ENCODE peak calls at places on chromosome 22, in nine cellular contexts. One of them, this sample, is unnamed.

GRCh38 chr22:36435516-36436415 is 45.7 kb downstream of the TXN2 start:
- DNase-seq in T-helper 2 cell: peak; percentile 88
- DNase-seq in NCI-H1930: no peak
- DNase-seq in dorsolateral prefrontal cortex: no peak
- DNase-seq in NCI-H524: no peak
- DNase-seq in GM12891: no peak
- DNase-seq in ascending aorta: no peak
- DNase-seq in mesendoderm: peak; percentile 88
- DNase-seq in effector memory CD8-positive, alpha-beta T cell: peak; percentile 74
- DNase-seq in this sample: peak; percentile 64

GRCh38 chr22:33666249-33666648 is 254.0 kb downstream of the LARGE1 start:
- DNase-seq in ascending aorta: no peak
- DNase-seq in mesendoderm: no peak
- DNase-seq in NCI-H1930: no peak
- DNase-seq in GM12891: no peak
- DNase-seq in NCI-H524: no peak
- DNase-seq in dorsolateral prefrontal cortex: no peak
- DNase-seq in T-helper 2 cell: no peak
- DNase-seq in effector memory CD8-positive, alpha-beta T cell: no peak
- DNase-seq in this sample: no peak

GRCh38 chr22:35568751-35569725 is 28.4 kb downstream of the RASD2 start:
- DNase-seq in GM12891: no peak
- DNase-seq in NCI-H1930: no peak
- DNase-seq in T-helper 2 cell: no peak
- DNase-seq in NCI-H524: peak; percentile 68
- DNase-seq in ascending aorta: no peak
- DNase-seq in mesendoderm: no peak
- DNase-seq in dorsolateral prefrontal cortex: no peak
- DNase-seq in effector memory CD8-positive, alpha-beta T cell: no peak
- DNase-seq in this sample: no peak

GRCh38 chr22:27609411-27610029 is 192.0 kb downstream of the MN1 start:
- DNase-seq in ascending aorta: no peak
- DNase-seq in T-helper 2 cell: no peak
- DNase-seq in effector memory CD8-positive, alpha-beta T cell: no peak
- DNase-seq in NCI-H1930: no peak
- DNase-seq in mesendoderm: no peak
- DNase-seq in GM12891: no peak
- DNase-seq in NCI-H524: no peak
- DNase-seq in dorsolateral prefrontal cortex: no peak
- DNase-seq in this sample: no peak

GRCh38 chr22:40463017-40463631 is 92.7 kb downstream of the SGSM3 start:
- DNase-seq in mesendoderm: no peak
- DNase-seq in GM12891: no peak
- DNase-seq in ascending aorta: no peak
- DNase-seq in dorsolateral prefrontal cortex: no peak
- DNase-seq in NCI-H1930: no peak
- DNase-seq in NCI-H524: no peak
- DNase-seq in effector memory CD8-positive, alpha-beta T cell: peak; percentile 14
- DNase-seq in T-helper 2 cell: peak; percentile 19
- DNase-seq in this sample: peak; percentile 2

GRCh38 chr22:47621253-47621652 is 858.8 kb downstream of the TBC1D22A start:
- DNase-seq in NCI-H524: peak; percentile 58
- DNase-seq in NCI-H1930: no peak
- DNase-seq in ascending aorta: no peak
- DNase-seq in T-helper 2 cell: no peak
- DNase-seq in GM12891: no peak
- DNase-seq in effector memory CD8-positive, alpha-beta T cell: no peak
- DNase-seq in dorsolateral prefrontal cortex: no peak
- DNase-seq in mesendoderm: no peak
- DNase-seq in this sample: no peak

GRCh38 chr22:22942511-22943329 is 55.1 kb downstream of the IGLL5 start:
- DNase-seq in effector memory CD8-positive, alpha-beta T cell: peak; percentile 74
- DNase-seq in GM12891: no peak
- DNase-seq in ascending aorta: no peak
- DNase-seq in NCI-H524: peak; percentile 31
- DNase-seq in mesendoderm: peak; percentile 93
- DNase-seq in T-helper 2 cell: peak; percentile 36
- DNase-seq in dorsolateral prefrontal cortex: peak; percentile 45
- DNase-seq in NCI-H1930: no peak
- DNase-seq in this sample: peak; percentile 76

GRCh38 chr22:49789289-49790141 is 38.2 kb downstream of the BRD1 start:
- DNase-seq in ascending aorta: no peak
- DNase-seq in effector memory CD8-positive, alpha-beta T cell: peak; percentile 32
- DNase-seq in NCI-H1930: no peak
- DNase-seq in mesendoderm: peak; percentile 12
- DNase-seq in dorsolateral prefrontal cortex: no peak
- DNase-seq in GM12891: no peak
- DNase-seq in T-helper 2 cell: peak; percentile 29
- DNase-seq in NCI-H524: no peak
- DNase-seq in this sample: no peak

GRCh38 chr22:49734882-49735281 is 92.8 kb downstream of the BRD1 start:
- DNase-seq in GM12891: no peak
- DNase-seq in ascending aorta: no peak
- DNase-seq in NCI-H1930: no peak
- DNase-seq in effector memory CD8-positive, alpha-beta T cell: no peak
- DNase-seq in NCI-H524: no peak
- DNase-seq in T-helper 2 cell: no peak
- DNase-seq in dorsolateral prefrontal cortex: no peak
- DNase-seq in mesendoderm: no peak
- DNase-seq in this sample: no peak

GRCh38 chr22:35950262-35950661 is 78.4 kb downstream of the RBFOX2 start:
- DNase-seq in ascending aorta: no peak
- DNase-seq in NCI-H524: no peak
- DNase-seq in T-helper 2 cell: no peak
- DNase-seq in GM12891: no peak
- DNase-seq in effector memory CD8-positive, alpha-beta T cell: no peak
- DNase-seq in NCI-H1930: no peak
- DNase-seq in mesendoderm: peak; percentile 60
- DNase-seq in dorsolateral prefrontal cortex: no peak
- DNase-seq in this sample: no peak

GRCh38 chr22:45640291-45640940 is 31.2 kb upstream of the ATXN10 start:
- DNase-seq in T-helper 2 cell: peak; percentile 15
- DNase-seq in dorsolateral prefrontal cortex: no peak
- DNase-seq in NCI-H1930: no peak
- DNase-seq in mesendoderm: no peak
- DNase-seq in GM12891: no peak
- DNase-seq in NCI-H524: no peak
- DNase-seq in ascending aorta: no peak
- DNase-seq in effector memory CD8-positive, alpha-beta T cell: no peak
- DNase-seq in this sample: no peak

GRCh38 chr22:28883917-28884753 is 763 bp downstream of the ZNRF3 start:
- DNase-seq in ascending aorta: no peak
- DNase-seq in effector memory CD8-positive, alpha-beta T cell: peak; percentile 31
- DNase-seq in T-helper 2 cell: peak; percentile 25
- DNase-seq in dorsolateral prefrontal cortex: peak; percentile 50
- DNase-seq in mesendoderm: peak; percentile 77
- DNase-seq in NCI-H1930: no peak
- DNase-seq in NCI-H524: no peak
- DNase-seq in GM12891: peak; percentile 28
- DNase-seq in this sample: peak; percentile 22

GRCh38 chr22:36658900-36659299 is 44.7 kb downstream of the CACNG2 start:
- DNase-seq in mesendoderm: no peak
- DNase-seq in NCI-H1930: no peak
- DNase-seq in NCI-H524: no peak
- DNase-seq in ascending aorta: no peak
- DNase-seq in dorsolateral prefrontal cortex: no peak
- DNase-seq in effector memory CD8-positive, alpha-beta T cell: no peak
- DNase-seq in T-helper 2 cell: no peak
- DNase-seq in GM12891: no peak
- DNase-seq in this sample: no peak

GRCh38 chr22:30298005-30298701 is 8.8 kb upstream of the CASTOR1 start:
- DNase-seq in NCI-H1930: no peak
- DNase-seq in NCI-H524: no peak
- DNase-seq in effector memory CD8-positive, alpha-beta T cell: no peak
- DNase-seq in GM12891: no peak
- DNase-seq in T-helper 2 cell: no peak
- DNase-seq in mesendoderm: peak; percentile 38
- DNase-seq in ascending aorta: no peak
- DNase-seq in dorsolateral prefrontal cortex: no peak
- DNase-seq in this sample: no peak

GRCh38 chr22:46018859-46019258 is 41.9 kb upstream of the WNT7B start:
- DNase-seq in NCI-H1930: no peak
- DNase-seq in NCI-H524: no peak
- DNase-seq in mesendoderm: no peak
- DNase-seq in T-helper 2 cell: no peak
- DNase-seq in dorsolateral prefrontal cortex: no peak
- DNase-seq in effector memory CD8-positive, alpha-beta T cell: no peak
- DNase-seq in ascending aorta: no peak
- DNase-seq in GM12891: no peak
- DNase-seq in this sample: no peak

GRCh38 chr22:29269230-29269604 is 1.1 kb downstream of the EWSR1 start:
- DNase-seq in GM12891: no peak
- DNase-seq in effector memory CD8-positive, alpha-beta T cell: no peak
- DNase-seq in ascending aorta: no peak
- DNase-seq in T-helper 2 cell: no peak
- DNase-seq in mesendoderm: peak; percentile 42
- DNase-seq in dorsolateral prefrontal cortex: no peak
- DNase-seq in NCI-H524: no peak
- DNase-seq in NCI-H1930: no peak
- DNase-seq in this sample: no peak

GRCh38 chr22:37302617-37303555 is 20.6 kb downstream of the CYTH4 start:
- DNase-seq in mesendoderm: no peak
- DNase-seq in effector memory CD8-positive, alpha-beta T cell: no peak
- DNase-seq in NCI-H524: no peak
- DNase-seq in GM12891: no peak
- DNase-seq in ascending aorta: no peak
- DNase-seq in T-helper 2 cell: no peak
- DNase-seq in NCI-H1930: no peak
- DNase-seq in dorsolateral prefrontal cortex: no peak
- DNase-seq in this sample: no peak

GRCh38 chr22:17043521-17043920 is 35.5 kb upstream of the GAB4 start:
- DNase-seq in dorsolateral prefrontal cortex: no peak
- DNase-seq in effector memory CD8-positive, alpha-beta T cell: no peak
- DNase-seq in GM12891: no peak
- DNase-seq in T-helper 2 cell: no peak
- DNase-seq in NCI-H1930: no peak
- DNase-seq in ascending aorta: no peak
- DNase-seq in NCI-H524: no peak
- DNase-seq in mesendoderm: no peak
- DNase-seq in this sample: no peak

GRCh38 chr22:48646216-48646925 is 1181.3 kb downstream of the BRD1 start:
- DNase-seq in mesendoderm: no peak
- DNase-seq in GM12891: no peak
- DNase-seq in NCI-H1930: no peak
- DNase-seq in T-helper 2 cell: no peak
- DNase-seq in ascending aorta: no peak
- DNase-seq in NCI-H524: no peak
- DNase-seq in dorsolateral prefrontal cortex: no peak
- DNase-seq in effector memory CD8-positive, alpha-beta T cell: no peak
- DNase-seq in this sample: no peak

GRCh38 chr22:36546932-36547331 is 18.0 kb upstream of the EIF3D start:
- DNase-seq in ascending aorta: no peak
- DNase-seq in mesendoderm: peak; percentile 85
- DNase-seq in NCI-H1930: no peak
- DNase-seq in NCI-H524: no peak
- DNase-seq in dorsolateral prefrontal cortex: no peak
- DNase-seq in T-helper 2 cell: no peak
- DNase-seq in effector memory CD8-positive, alpha-beta T cell: no peak
- DNase-seq in GM12891: no peak
- DNase-seq in this sample: no peak

GRCh38 chr22:41914611-41915034 is 251 bp downstream of the SHISA8 start:
- DNase-seq in NCI-H524: no peak
- DNase-seq in dorsolateral prefrontal cortex: no peak
- DNase-seq in mesendoderm: no peak
- DNase-seq in T-helper 2 cell: no peak
- DNase-seq in GM12891: no peak
- DNase-seq in effector memory CD8-positive, alpha-beta T cell: no peak
- DNase-seq in NCI-H1930: no peak
- DNase-seq in ascending aorta: no peak
- DNase-seq in this sample: no peak

GRCh38 chr22:22161924-22162851 is 82.4 kb upstream of the VPREB1 start:
- DNase-seq in T-helper 2 cell: no peak
- DNase-seq in GM12891: peak; percentile 46
- DNase-seq in NCI-H524: no peak
- DNase-seq in ascending aorta: no peak
- DNase-seq in dorsolateral prefrontal cortex: no peak
- DNase-seq in mesendoderm: no peak
- DNase-seq in effector memory CD8-positive, alpha-beta T cell: no peak
- DNase-seq in NCI-H1930: no peak
- DNase-seq in this sample: no peak

GRCh38 chr22:42893366-42894150 is 36.5 kb upstream of the ARFGAP3 start:
- DNase-seq in ascending aorta: no peak
- DNase-seq in mesendoderm: no peak
- DNase-seq in NCI-H1930: no peak
- DNase-seq in dorsolateral prefrontal cortex: no peak
- DNase-seq in effector memory CD8-positive, alpha-beta T cell: no peak
- DNase-seq in GM12891: no peak
- DNase-seq in T-helper 2 cell: peak; percentile 43
- DNase-seq in NCI-H524: no peak
- DNase-seq in this sample: no peak

GRCh38 chr22:38755155-38755910 is 465 bp downstream of the SUN2 start:
- DNase-seq in mesendoderm: peak; percentile 61
- DNase-seq in NCI-H1930: no peak
- DNase-seq in NCI-H524: no peak
- DNase-seq in ascending aorta: peak; percentile 89
- DNase-seq in effector memory CD8-positive, alpha-beta T cell: peak; percentile 33
- DNase-seq in dorsolateral prefrontal cortex: peak; percentile 92
- DNase-seq in GM12891: no peak
- DNase-seq in T-helper 2 cell: peak; percentile 39
- DNase-seq in this sample: peak; percentile 71

GRCh38 chr22:26952654-26953379 is 295.4 kb downstream of the MIAT start:
- DNase-seq in mesendoderm: peak; percentile 55
- DNase-seq in dorsolateral prefrontal cortex: no peak
- DNase-seq in NCI-H1930: no peak
- DNase-seq in T-helper 2 cell: no peak
- DNase-seq in effector memory CD8-positive, alpha-beta T cell: no peak
- DNase-seq in ascending aorta: no peak
- DNase-seq in NCI-H524: no peak
- DNase-seq in GM12891: no peak
- DNase-seq in this sample: no peak

GRCh38 chr22:37244114-37244921 is at the start of gene RAC2:
- DNase-seq in GM12891: peak; percentile 70
- DNase-seq in NCI-H524: peak; percentile 19
- DNase-seq in T-helper 2 cell: peak; percentile 77
- DNase-seq in ascending aorta: peak; percentile 28
- DNase-seq in mesendoderm: peak; percentile 58
- DNase-seq in dorsolateral prefrontal cortex: peak; percentile 55
- DNase-seq in NCI-H1930: no peak
- DNase-seq in effector memory CD8-positive, alpha-beta T cell: peak; percentile 75
- DNase-seq in this sample: peak; percentile 77

GRCh38 chr22:49232319-49233067 is 595.2 kb downstream of the BRD1 start:
- DNase-seq in dorsolateral prefrontal cortex: no peak
- DNase-seq in NCI-H1930: no peak
- DNase-seq in mesendoderm: no peak
- DNase-seq in GM12891: no peak
- DNase-seq in ascending aorta: no peak
- DNase-seq in T-helper 2 cell: no peak
- DNase-seq in effector memory CD8-positive, alpha-beta T cell: no peak
- DNase-seq in NCI-H524: no peak
- DNase-seq in this sample: no peak

GRCh38 chr22:23781533-23781932 is 5.2 kb upstream of the SMARCB1 start:
- DNase-seq in mesendoderm: no peak
- DNase-seq in GM12891: no peak
- DNase-seq in NCI-H1930: no peak
- DNase-seq in dorsolateral prefrontal cortex: peak; percentile 63
- DNase-seq in T-helper 2 cell: no peak
- DNase-seq in NCI-H524: no peak
- DNase-seq in effector memory CD8-positive, alpha-beta T cell: no peak
- DNase-seq in ascending aorta: no peak
- DNase-seq in this sample: no peak

GRCh38 chr22:40727607-40728325 is 48.5 kb downstream of the MCHR1 start:
- DNase-seq in effector memory CD8-positive, alpha-beta T cell: no peak
- DNase-seq in NCI-H524: no peak
- DNase-seq in ascending aorta: no peak
- DNase-seq in dorsolateral prefrontal cortex: no peak
- DNase-seq in GM12891: no peak
- DNase-seq in T-helper 2 cell: no peak
- DNase-seq in mesendoderm: peak; percentile 51
- DNase-seq in NCI-H1930: no peak
- DNase-seq in this sample: no peak

GRCh38 chr22:44312766-44313165 is at the start of gene SHISAL1:
- DNase-seq in effector memory CD8-positive, alpha-beta T cell: no peak
- DNase-seq in dorsolateral prefrontal cortex: no peak
- DNase-seq in mesendoderm: no peak
- DNase-seq in NCI-H1930: no peak
- DNase-seq in GM12891: no peak
- DNase-seq in NCI-H524: no peak
- DNase-seq in T-helper 2 cell: no peak
- DNase-seq in ascending aorta: no peak
- DNase-seq in this sample: no peak

GRCh38 chr22:43811777-43812148 is 342 bp downstream of the EFCAB6 start:
- DNase-seq in GM12891: no peak
- DNase-seq in T-helper 2 cell: peak; percentile 4
- DNase-seq in effector memory CD8-positive, alpha-beta T cell: peak; percentile 4
- DNase-seq in ascending aorta: no peak
- DNase-seq in mesendoderm: peak; percentile 30
- DNase-seq in NCI-H524: no peak
- DNase-seq in NCI-H1930: no peak
- DNase-seq in dorsolateral prefrontal cortex: no peak
- DNase-seq in this sample: no peak